ENCODE peak calls at places on chromosome 21, in eight cellular contexts. T is GM13976, A is fibroblast of pulmonary artery, S is coronary artery, P is IMR-90, L is HFFc6, N is WTC11, E is lower leg skin. Z is an unnamed sample.

GRCh38 chr21:25464275-25464674 is 143.0 kb downstream of the MRPL39 start:
- DNase-seq in T (no peak), A (no peak), S (no peak), P (no peak), L (no peak), N (no peak), E (no peak), Z (no peak)

GRCh38 chr21:42343556-42343955 is 7.2 kb downstream of the TFF2 start:
- DNase-seq in T (no peak), A (no peak), S (peak; percentile 17), P (no peak), L (no peak), N (no peak), E (peak; percentile 43), Z (no peak)

GRCh38 chr21:43690346-43690745 is 28.6 kb upstream of the PDXK start:
- DNase-seq in T (no peak), A (no peak), S (no peak), P (no peak), L (no peak), N (no peak), E (no peak), Z (no peak)

GRCh38 chr21:26883768-26884167 is 38.6 kb upstream of the ADAMTS1 start:
- DNase-seq in T (no peak), A (peak; percentile 24), S (no peak), P (peak; percentile 15), L (no peak), N (no peak), E (no peak), Z (no peak)

GRCh38 chr21:33070921-33071877 is 1.3 kb downstream of the OLIG1 start:
- DNase-seq in T (peak; percentile 46), A (no peak), S (no peak), P (no peak), L (no peak), N (peak; percentile 57), E (no peak), Z (peak; percentile 56)

GRCh38 chr21:26806734-26807372 is 38.4 kb downstream of the ADAMTS1 start:
- DNase-seq in T (no peak), A (peak; percentile 49), S (no peak), P (peak; percentile 81), L (peak; percentile 40), N (no peak), E (no peak), Z (no peak)

GRCh38 chr21:42227909-42228708 is 9.2 kb downstream of the ABCG1 start:
- DNase-seq in T (peak; percentile 90), A (peak; percentile 94), S (peak; percentile 94), P (peak; percentile 91), L (peak; percentile 8), N (peak; percentile 74), E (peak; percentile 98), Z (peak; percentile 69)

GRCh38 chr21:16815228-16815627 is 697.6 kb upstream of the CXADR start:
- DNase-seq in T (no peak), A (no peak), S (no peak), P (no peak), L (no peak), N (no peak), E (no peak), Z (no peak)

GRCh38 chr21:43810505-43811261 is 21.3 kb downstream of the RRP1 start:
- DNase-seq in T (peak; percentile 97), A (peak; percentile 64), S (no peak), P (peak; percentile 44), L (peak; percentile 41), N (peak; percentile 98), E (peak; percentile 97), Z (peak; percentile 98)

GRCh38 chr21:41751621-41752020 is 15.2 kb downstream of the RIPK4 start:
- DNase-seq in T (no peak), A (no peak), S (no peak), P (no peak), L (no peak), N (no peak), E (no peak), Z (no peak)

GRCh38 chr21:18449586-18449985 is 46.0 kb upstream of the TMPRSS15 start:
- DNase-seq in T (no peak), A (no peak), S (no peak), P (no peak), L (no peak), N (no peak), E (no peak), Z (no peak)

GRCh38 chr21:36079671-36080070 is 9.8 kb downstream of the CBR1 start:
- DNase-seq in T (no peak), A (no peak), S (no peak), P (no peak), L (no peak), N (no peak), E (no peak), Z (no peak)

GRCh38 chr21:46211786-46212720 is 16.5 kb downstream of the LSS start:
- DNase-seq in T (no peak), A (no peak), S (peak; percentile 47), P (no peak), L (no peak), N (peak; percentile 3), E (peak; percentile 75), Z (no peak)

GRCh38 chr21:25646541-25646940 is 7.5 kb downstream of the JAM2 start:
- DNase-seq in T (no peak), A (no peak), S (no peak), P (no peak), L (no peak), N (no peak), E (no peak), Z (no peak)

GRCh38 chr21:29194342-29194741 is 63.9 kb downstream of the MAP3K7CL start:
- DNase-seq in T (no peak), A (no peak), S (no peak), P (no peak), L (no peak), N (no peak), E (no peak), Z (no peak)

GRCh38 chr21:29194847-29195246 is 64.4 kb downstream of the MAP3K7CL start:
- DNase-seq in T (no peak), A (no peak), S (no peak), P (peak; percentile 39), L (peak; percentile 41), N (no peak), E (no peak), Z (no peak)

GRCh38 chr21:29193907-29194306 is 63.5 kb downstream of the MAP3K7CL start:
- DNase-seq in T (no peak), A (no peak), S (no peak), P (no peak), L (no peak), N (no peak), E (no peak), Z (no peak)

GRCh38 chr21:29196664-29197052 is 66.2 kb downstream of the MAP3K7CL start:
- DNase-seq in T (peak; percentile 21), A (no peak), S (no peak), P (peak; percentile 28), L (no peak), N (no peak), E (no peak), Z (no peak)

GRCh38 chr21:29196021-29196663 is 65.7 kb downstream of the MAP3K7CL start:
- DNase-seq in T (peak; percentile 82), A (peak; percentile 96), S (no peak), P (peak; percentile 97), L (peak; percentile 79), N (no peak), E (no peak), Z (no peak)
- TF ChIP-seq CTCF in T (peak; percentile 35), A (peak; percentile 55), S (no peak), P (peak; percentile 54), L (peak; percentile 64), N (no peak), E (no peak), Z (no peak)

DNA sequence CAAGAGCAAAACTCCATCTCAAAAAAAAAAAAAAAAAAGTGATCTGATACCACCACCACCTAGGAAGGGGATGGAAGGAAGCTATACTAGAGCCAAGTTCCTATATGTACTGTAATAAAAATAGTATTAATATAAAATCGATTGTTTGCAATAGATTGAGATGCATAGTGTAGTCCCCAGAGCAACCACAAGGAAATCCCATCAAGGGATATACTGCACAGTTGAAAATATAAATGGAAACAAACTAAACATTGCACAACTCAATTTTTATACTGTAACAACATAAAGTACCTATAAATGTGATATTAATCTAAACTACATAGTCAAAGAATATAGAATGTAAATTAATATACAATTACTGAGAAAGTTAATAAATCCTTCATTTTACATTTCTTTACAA is 20.9 kb upstream of the PSMG1 start:
- DNase-seq in T (no peak), A (no peak), S (no peak), P (no peak), L (no peak), N (no peak), E (no peak), Z (no peak)
- TF ChIP-seq CTCF in T (no peak), A (peak; percentile 32), S (no peak), P (peak; percentile 9), L (peak; percentile 60), N (no peak), E (no peak), Z (peak; percentile 65)

GRCh38 chr21:30257773-30258172 is 25.0 kb downstream of the KRTAP24-1 start:
- DNase-seq in T (no peak), A (peak; percentile 78), S (no peak), P (no peak), L (no peak), N (peak; percentile 27), E (no peak), Z (no peak)
- TF ChIP-seq CTCF in T (no peak), A (peak; percentile 59), S (no peak), P (no peak), L (peak; percentile 23), N (peak; percentile 61), E (no peak), Z (peak; percentile 73)

GRCh38 chr21:45048968-45049367 is 25.4 kb upstream of the ADARB1 start:
- DNase-seq in T (no peak), A (no peak), S (no peak), P (peak; percentile 35), L (no peak), N (no peak), E (no peak), Z (no peak)

GRCh38 chr21:45050361-45050785 is 24.0 kb upstream of the ADARB1 start:
- DNase-seq in T (no peak), A (peak; percentile 18), S (peak; percentile 91), P (no peak), L (no peak), N (no peak), E (no peak), Z (no peak)

GRCh38 chr21:45047257-45047656 is 27.1 kb upstream of the ADARB1 start:
- DNase-seq in T (no peak), A (no peak), S (no peak), P (no peak), L (no peak), N (no peak), E (no peak), Z (no peak)

GRCh38 chr21:45049725-45050359 is 24.5 kb upstream of the ADARB1 start:
- DNase-seq in T (no peak), A (no peak), S (no peak), P (peak; percentile 47), L (no peak), N (no peak), E (no peak), Z (no peak)

DNA sequence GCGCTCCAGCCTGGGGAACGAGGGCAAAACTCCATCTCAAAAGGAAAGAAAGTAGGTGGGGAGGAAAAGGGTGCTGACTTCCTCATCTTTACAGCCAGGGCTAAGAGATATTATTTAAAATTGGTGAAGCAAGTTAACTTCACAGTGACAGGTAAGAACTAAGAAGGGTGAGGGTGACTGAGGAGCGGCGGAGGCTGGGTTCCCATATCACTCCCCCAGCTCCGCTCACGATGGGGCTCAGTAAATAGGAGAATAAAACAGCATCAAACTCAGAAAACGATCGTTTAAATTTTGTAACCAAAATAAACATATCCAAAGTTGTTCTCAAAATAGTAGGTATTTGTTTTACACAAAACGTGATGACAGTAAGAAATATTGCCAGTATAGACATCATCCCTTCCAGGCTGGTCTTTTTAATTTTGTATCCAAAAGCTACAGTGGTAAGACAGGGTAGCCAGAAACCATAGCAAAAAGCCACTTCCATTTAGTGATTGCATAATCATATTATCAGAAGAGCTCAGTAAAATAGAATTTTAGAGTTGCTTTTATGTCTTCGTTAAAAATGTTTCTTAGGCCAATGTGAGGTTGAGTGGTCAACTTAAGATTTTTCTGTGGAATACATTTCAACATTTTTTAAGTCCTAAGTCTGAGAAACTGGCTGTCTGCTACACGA is 26.2 kb upstream of the ADARB1 start:
- DNase-seq in T (no peak), A (no peak), S (no peak), P (no peak), L (no peak), N (no peak), E (no peak), Z (no peak)
- TF ChIP-seq CTCF in T (no peak), A (no peak), S (no peak), P (no peak), L (no peak), N (no peak), E (no peak), Z (no peak)

Z was measured in glutamatergic neuron.